ENCODE peak calls at places on chromosomes 11 and 22, in five cellular contexts. One of them, this sample, is unnamed.

GRCh38 chr11:2566223-2567025 is 121.6 kb downstream of the KCNQ1 start:
- DNase-seq in heart right ventricle: peak; percentile 6
- DNase-seq in upper lobe of right lung: peak; percentile 52
- DNase-seq in MM.1S: no peak
- DNase-seq in IMR-90: no peak
- DNase-seq in this sample: no peak

GRCh38 chr11:60594998-60595637 is 79.9 kb downstream of the MS4A13 start:
- DNase-seq in heart right ventricle: no peak
- DNase-seq in upper lobe of right lung: no peak
- DNase-seq in MM.1S: no peak
- DNase-seq in IMR-90: no peak
- DNase-seq in this sample: no peak

GRCh38 chr11:1844221-1845094 is 5.7 kb downstream of the TNNI2 start:
- DNase-seq in MM.1S: no peak
- DNase-seq in heart right ventricle: peak; percentile 56
- DNase-seq in upper lobe of right lung: peak; percentile 84
- DNase-seq in IMR-90: no peak
- DNase-seq in this sample: peak; percentile 51

GRCh38 chr11:93933230-93933629 is 82.8 kb upstream of the VSTM5 start:
- DNase-seq in MM.1S: no peak
- DNase-seq in upper lobe of right lung: no peak
- DNase-seq in IMR-90: peak; percentile 15
- DNase-seq in heart right ventricle: no peak
- DNase-seq in this sample: no peak

GRCh38 chr11:36465449-36466163 is 44.5 kb downstream of the TRAF6 start:
- DNase-seq in IMR-90: peak; percentile 72
- DNase-seq in upper lobe of right lung: no peak
- DNase-seq in MM.1S: no peak
- DNase-seq in heart right ventricle: no peak
- DNase-seq in this sample: no peak

GRCh38 chr11:70569173-70569890 is 171.0 kb downstream of the CTTN start:
- DNase-seq in heart right ventricle: no peak
- DNase-seq in upper lobe of right lung: peak; percentile 57
- DNase-seq in IMR-90: no peak
- DNase-seq in MM.1S: no peak
- DNase-seq in this sample: no peak

GRCh38 chr11:69639843-69640242 is 1.1 kb upstream of the CCND1 start:
- DNase-seq in heart right ventricle: no peak
- DNase-seq in upper lobe of right lung: no peak
- DNase-seq in IMR-90: no peak
- DNase-seq in MM.1S: no peak
- DNase-seq in this sample: no peak

GRCh38 chr22:33666661-33667619 is 253.3 kb downstream of the LARGE1 start:
- DNase-seq in upper lobe of right lung: no peak
- DNase-seq in MM.1S: no peak
- DNase-seq in IMR-90: no peak
- DNase-seq in heart right ventricle: no peak
- DNase-seq in this sample: no peak

GRCh38 chr22:50733521-50734342 is 4.3 kb upstream of the ACR start:
- DNase-seq in upper lobe of right lung: peak; percentile 55
- DNase-seq in heart right ventricle: peak; percentile 9
- DNase-seq in IMR-90: peak; percentile 59
- DNase-seq in MM.1S: peak; percentile 73
- DNase-seq in this sample: no peak

GRCh38 chr11:66617148-66617814 is 851 bp downstream of the RBM14 start:
- DNase-seq in heart right ventricle: peak; percentile 76
- DNase-seq in IMR-90: no peak
- DNase-seq in upper lobe of right lung: peak; percentile 92
- DNase-seq in MM.1S: peak; percentile 18
- DNase-seq in this sample: no peak

GRCh38 chr11:106306942-106307341 is 229.5 kb downstream of the AASDHPPT start:
- DNase-seq in upper lobe of right lung: no peak
- DNase-seq in heart right ventricle: no peak
- DNase-seq in IMR-90: no peak
- DNase-seq in MM.1S: no peak
- DNase-seq in this sample: no peak

GRCh38 chr11:84673753-84674152 is 953.4 kb downstream of the DLG2 start:
- DNase-seq in IMR-90: no peak
- DNase-seq in MM.1S: peak; percentile 19
- DNase-seq in upper lobe of right lung: no peak
- DNase-seq in heart right ventricle: no peak
- DNase-seq in this sample: no peak

GRCh38 chr11:71178076-71178475 is 74.3 kb downstream of the SHANK2 start:
- DNase-seq in upper lobe of right lung: no peak
- DNase-seq in heart right ventricle: no peak
- DNase-seq in MM.1S: no peak
- DNase-seq in IMR-90: no peak
- DNase-seq in this sample: no peak

GRCh38 chr11:118530683-118531596 is at the start of gene TMEM25:
- DNase-seq in MM.1S: peak; percentile 12
- DNase-seq in heart right ventricle: peak; percentile 73
- DNase-seq in upper lobe of right lung: peak; percentile 88
- DNase-seq in IMR-90: peak; percentile 32
- DNase-seq in this sample: peak; percentile 58

GRCh38 chr22:44389926-44390925 is 77.5 kb upstream of the SHISAL1 start:
- DNase-seq in MM.1S: no peak
- DNase-seq in upper lobe of right lung: peak; percentile 44
- DNase-seq in heart right ventricle: no peak
- DNase-seq in IMR-90: no peak
- DNase-seq in this sample: no peak

GRCh38 chr11:47071871-47072270 is 104.8 kb downstream of the ARFGAP2 start:
- DNase-seq in IMR-90: no peak
- DNase-seq in upper lobe of right lung: no peak
- DNase-seq in heart right ventricle: no peak
- DNase-seq in MM.1S: no peak
- DNase-seq in this sample: no peak

GRCh38 chr11:83645561-83645960 is 359.4 kb upstream of the CCDC90B start:
- DNase-seq in heart right ventricle: no peak
- DNase-seq in upper lobe of right lung: no peak
- DNase-seq in MM.1S: no peak
- DNase-seq in IMR-90: no peak
- DNase-seq in this sample: no peak

GRCh38 chr22:29782061-29782845 is 15.1 kb downstream of the UQCR10 start:
- DNase-seq in upper lobe of right lung: peak; percentile 66
- DNase-seq in heart right ventricle: peak; percentile 64
- DNase-seq in MM.1S: no peak
- DNase-seq in IMR-90: peak; percentile 46
- DNase-seq in this sample: no peak

GRCh38 chr11:67437082-67437821 is at the start of gene PTPRCAP:
- DNase-seq in IMR-90: no peak
- DNase-seq in MM.1S: no peak
- DNase-seq in upper lobe of right lung: no peak
- DNase-seq in heart right ventricle: no peak
- DNase-seq in this sample: peak; percentile 91

GRCh38 chr22:39745789-39746188 is 147.8 kb downstream of the ENTHD1 start:
- DNase-seq in upper lobe of right lung: no peak
- DNase-seq in heart right ventricle: no peak
- DNase-seq in IMR-90: no peak
- DNase-seq in MM.1S: peak; percentile 26
- DNase-seq in this sample: no peak

GRCh38 chr22:43854151-43854785 is 8.0 kb downstream of the SULT4A1 start:
- DNase-seq in upper lobe of right lung: peak; percentile 44
- DNase-seq in MM.1S: no peak
- DNase-seq in IMR-90: no peak
- DNase-seq in heart right ventricle: no peak
- DNase-seq in this sample: no peak

GRCh38 chr11:1255151-1255550 is 32.3 kb downstream of the MUC5B start:
- DNase-seq in heart right ventricle: no peak
- DNase-seq in MM.1S: no peak
- DNase-seq in upper lobe of right lung: no peak
- DNase-seq in IMR-90: no peak
- DNase-seq in this sample: no peak

GRCh38 chr11:118104491-118104890 is 17.7 kb upstream of the SMIM35 start:
- DNase-seq in IMR-90: no peak
- DNase-seq in MM.1S: no peak
- DNase-seq in upper lobe of right lung: peak; percentile 40
- DNase-seq in heart right ventricle: no peak
- DNase-seq in this sample: no peak

GRCh38 chr11:60974726-60975125 is 3.2 kb downstream of the CD6 start:
- DNase-seq in MM.1S: no peak
- DNase-seq in upper lobe of right lung: no peak
- DNase-seq in heart right ventricle: no peak
- DNase-seq in IMR-90: no peak
- DNase-seq in this sample: no peak

GRCh38 chr11:118233377-118233776 is 8.6 kb upstream of the JAML start:
- DNase-seq in IMR-90: no peak
- DNase-seq in heart right ventricle: no peak
- DNase-seq in upper lobe of right lung: no peak
- DNase-seq in MM.1S: no peak
- DNase-seq in this sample: no peak

GRCh38 chr11:1674879-1675235 is 22.1 kb upstream of the KRTAP5-6 start:
- DNase-seq in IMR-90: no peak
- DNase-seq in upper lobe of right lung: no peak
- DNase-seq in heart right ventricle: no peak
- DNase-seq in MM.1S: no peak
- DNase-seq in this sample: no peak

GRCh38 chr11:94322501-94322900 is 18.1 kb downstream of the IZUMO1R start:
- DNase-seq in MM.1S: no peak
- DNase-seq in heart right ventricle: no peak
- DNase-seq in IMR-90: no peak
- DNase-seq in upper lobe of right lung: no peak
- DNase-seq in this sample: no peak

GRCh38 chr11:70527046-70527395 is 128.7 kb downstream of the CTTN start:
- DNase-seq in heart right ventricle: no peak
- DNase-seq in upper lobe of right lung: peak; percentile 63
- DNase-seq in IMR-90: no peak
- DNase-seq in MM.1S: no peak
- DNase-seq in this sample: no peak

GRCh38 chr11:14418801-14419417 is 59.9 kb upstream of the RRAS2 start:
- DNase-seq in MM.1S: no peak
- DNase-seq in IMR-90: peak; percentile 25
- DNase-seq in upper lobe of right lung: no peak
- DNase-seq in heart right ventricle: no peak
- DNase-seq in this sample: no peak

GRCh38 chr11:72781313-72782080 is 12.3 kb downstream of the STARD10 start:
- DNase-seq in MM.1S: peak; percentile 37
- DNase-seq in heart right ventricle: peak; percentile 51
- DNase-seq in upper lobe of right lung: peak; percentile 80
- DNase-seq in IMR-90: no peak
- DNase-seq in this sample: peak; percentile 66

GRCh38 chr11:109695696-109696095 is 273.7 kb downstream of the C11orf87 start:
- DNase-seq in MM.1S: no peak
- DNase-seq in heart right ventricle: no peak
- DNase-seq in upper lobe of right lung: no peak
- DNase-seq in IMR-90: peak; percentile 10
- DNase-seq in this sample: no peak

DNA sequence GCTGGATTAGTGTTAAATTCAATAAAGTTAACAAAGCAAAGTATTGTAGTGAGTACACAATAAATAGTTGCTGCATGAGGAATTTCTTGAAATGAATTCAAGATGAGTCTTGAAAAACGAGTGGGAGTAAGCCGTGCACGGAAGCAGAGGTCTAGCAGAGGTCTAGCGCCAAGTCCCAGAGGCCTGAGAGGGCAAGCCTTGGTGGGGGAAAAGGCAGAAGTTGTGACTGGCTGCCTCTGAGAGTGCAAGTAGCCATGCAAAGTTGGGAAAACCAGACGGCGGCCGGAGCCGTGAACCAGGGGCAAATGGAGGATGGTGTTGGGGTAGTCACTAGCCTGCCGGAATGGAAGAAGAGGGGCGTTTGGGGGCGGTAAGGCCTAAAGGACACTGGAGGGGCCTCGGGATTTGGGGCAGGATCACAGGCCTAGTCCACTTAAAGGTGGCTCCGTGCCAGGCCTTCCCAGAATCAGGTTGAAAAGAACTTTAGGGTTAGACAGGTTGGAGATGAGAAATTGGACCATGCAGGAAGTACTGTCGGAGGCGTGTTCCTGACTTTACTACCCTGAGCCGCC is 379 bp upstream of the SLC3A2 start:
- DNase-seq in upper lobe of right lung: no peak
- DNase-seq in IMR-90: peak; percentile 88
- DNase-seq in heart right ventricle: peak; percentile 46
- DNase-seq in MM.1S: no peak
- DNase-seq in this sample: no peak
- H3K4me1 ChIP-seq in upper lobe of right lung: peaks cover 39% of the 10 kb centered on the region
- H3K4me1 ChIP-seq in IMR-90: peaks cover 22% of the 10 kb centered on the region
- H3K4me1 ChIP-seq in heart right ventricle: peaks cover 48% of the 10 kb centered on the region
- H3K4me1 ChIP-seq in MM.1S: peaks cover 21% of the 10 kb centered on the region
- H3K4me1 ChIP-seq in this sample: peaks cover 36% of the 10 kb centered on the region

GRCh38 chr11:107590460-107591097 is 368 bp upstream of the ELMOD1 start:
- DNase-seq in upper lobe of right lung: no peak
- DNase-seq in heart right ventricle: no peak
- DNase-seq in IMR-90: no peak
- DNase-seq in MM.1S: no peak
- DNase-seq in this sample: no peak
- H3K27me3 ChIP-seq in upper lobe of right lung: peaks cover 54% of the 10 kb centered on the region
- H3K27me3 ChIP-seq in heart right ventricle: no peaks in the 10 kb centered on the region
- H3K27me3 ChIP-seq in IMR-90: peaks cover 37% of the 10 kb centered on the region
- H3K27me3 ChIP-seq in MM.1S: no peaks in the 10 kb centered on the region
- H3K27me3 ChIP-seq in this sample: peaks cover 42% of the 10 kb centered on the region

DNA sequence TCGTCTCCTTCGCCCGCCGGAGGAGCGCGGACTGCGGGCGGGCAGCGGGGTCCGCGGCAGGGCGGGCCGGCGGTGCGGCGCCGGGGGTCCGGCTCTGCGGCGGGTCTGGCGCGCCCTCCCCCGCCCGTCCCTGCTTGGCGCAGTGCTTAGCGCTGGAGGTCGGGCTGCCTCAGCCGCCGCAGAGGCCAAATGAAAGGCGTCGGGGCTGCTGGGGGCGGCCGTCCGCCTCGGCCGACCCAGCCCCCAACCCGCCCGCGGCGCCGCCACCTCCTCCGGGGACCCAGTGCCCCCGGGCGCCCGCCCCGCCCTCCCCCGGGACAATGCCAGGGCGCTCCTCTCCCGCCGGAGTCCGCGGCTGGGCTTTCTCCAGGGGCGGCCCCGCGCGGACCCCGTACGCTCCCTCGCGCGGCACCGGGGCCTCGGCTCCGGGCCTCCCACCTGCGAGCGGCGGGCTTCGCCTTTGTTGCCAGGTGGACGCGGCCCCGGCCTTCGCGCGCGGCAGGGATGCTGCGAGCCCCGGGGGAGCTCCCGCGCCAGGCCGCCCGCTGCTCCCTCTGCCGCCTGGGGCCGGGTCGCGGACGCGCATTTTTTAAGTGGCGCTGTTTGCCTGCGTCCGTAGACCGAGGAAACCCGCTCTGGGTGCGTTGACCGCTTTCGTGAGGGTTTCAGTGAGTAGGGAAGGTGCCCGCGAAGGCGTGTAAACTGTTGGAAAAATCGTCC is 575 bp downstream of the APLP2 start:
- DNase-seq in MM.1S: peak; percentile 61
- DNase-seq in heart right ventricle: peak; percentile 49
- DNase-seq in upper lobe of right lung: peak; percentile 77
- DNase-seq in IMR-90: peak; percentile 13
- DNase-seq in this sample: peak; percentile 67
- TF ChIP-seq CTCF in MM.1S: peak; percentile 22
- TF ChIP-seq CTCF in heart right ventricle: peak; percentile 14
- TF ChIP-seq CTCF in upper lobe of right lung: peak; percentile 6
- TF ChIP-seq CTCF in IMR-90: peak; percentile 17
- TF ChIP-seq CTCF in this sample: no peak

DNA sequence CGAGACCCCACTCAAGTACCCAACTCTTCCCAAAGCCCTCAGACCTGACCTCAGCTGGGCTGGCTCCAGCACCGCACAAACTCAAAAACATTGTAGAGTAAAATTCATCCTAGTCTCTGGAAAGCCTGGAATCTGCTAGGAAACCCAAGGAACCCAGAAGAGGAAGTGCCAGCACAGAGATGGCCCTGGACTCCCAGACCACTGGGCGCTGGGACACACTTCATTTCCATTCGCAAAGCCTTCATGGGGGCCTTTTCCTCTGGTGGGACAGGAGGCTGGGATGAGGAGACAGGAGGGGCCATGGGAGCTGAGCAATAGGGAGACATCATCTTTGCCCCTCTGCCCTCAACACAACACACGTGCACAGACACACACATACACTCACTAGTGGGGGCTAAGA is 30.8 kb downstream of the ARRB1 start:
- DNase-seq in heart right ventricle: no peak
- DNase-seq in MM.1S: no peak
- DNase-seq in IMR-90: no peak
- DNase-seq in upper lobe of right lung: no peak
- DNase-seq in this sample: no peak
- H3K4me1 ChIP-seq in heart right ventricle: peaks cover 28% of the 10 kb centered on the region
- H3K4me1 ChIP-seq in MM.1S: no peaks in the 10 kb centered on the region
- H3K4me1 ChIP-seq in IMR-90: peaks cover 2% of the 10 kb centered on the region
- H3K4me1 ChIP-seq in upper lobe of right lung: peaks cover 50% of the 10 kb centered on the region
- H3K4me1 ChIP-seq in this sample: peaks cover 24% of the 10 kb centered on the region

This sample was measured in CD8-positive, alpha-beta T cell.